ENCODE peak calls at places on chromosomes 12 and 14, in six cellular contexts. U is anterior cingulate cortex; W is RPMI8226; A is stimulated activated CD8-positive, alpha-beta memory T cell treated with anti-CD3 and anti-CD28 coated beads, Interleukin-2, amount 100 ng/mL, for 1 hour; X is HFFc6; R is NCI-H2029. T is an unnamed sample.
A peak's percentile ranks its signal among the peaks of the same experiment; 100 is the strongest.

GRCh38 chr12:43551271-43551970 is 582 bp downstream of the ADAMTS20 start:
- DNase-seq in U (no peak), W (no peak), X (no peak), R (no peak), A (no peak), T (no peak)

GRCh38 chr12:63416788-63417187 is 251.5 kb downstream of the DPY19L2 start:
- DNase-seq in U (no peak), R (no peak), X (no peak), A (no peak), W (no peak), T (no peak)

GRCh38 chr12:59649203-59649602 is 53.4 kb downstream of the SLC16A7 start:
- DNase-seq in R (no peak), U (no peak), W (no peak), X (peak; percentile 24), A (no peak), T (no peak)

GRCh38 chr14:77965050-77965449 is 165.1 kb downstream of the ADCK1 start:
- DNase-seq in W (no peak), U (no peak), X (no peak), R (no peak), A (no peak), T (no peak)

GRCh38 chr12:113462117-113462774 is 9.4 kb downstream of the LHX5 start:
- DNase-seq in X (peak; percentile 65), R (peak; percentile 68), W (peak; percentile 79), A (peak; percentile 20), U (peak; percentile 44), T (peak; percentile 42)

GRCh38 chr14:104701383-104702076 is 12.1 kb downstream of the INF2 start:
- DNase-seq in W (no peak), X (no peak), U (no peak), R (no peak), A (no peak), T (no peak)

GRCh38 chr12:26798013-26798412 is 35.0 kb downstream of the ITPR2 start:
- DNase-seq in W (peak; percentile 76), X (peak; percentile 4), R (no peak), A (no peak), U (no peak), T (no peak)

GRCh38 chr12:115354476-115354890 is 670.5 kb upstream of the TBX3 start:
- DNase-seq in R (no peak), U (no peak), W (no peak), X (no peak), A (no peak), T (no peak)

GRCh38 chr12:991350-992278 is 591 bp downstream of the ERC1 start:
- DNase-seq in X (no peak), A (no peak), R (no peak), W (no peak), U (peak; percentile 70), T (peak; percentile 16)

GRCh38 chr12:32116897-32117296 is 10.2 kb downstream of the BICD1 start:
- DNase-seq in W (no peak), R (no peak), U (no peak), A (no peak), X (peak; percentile 54), T (no peak)

GRCh38 chr12:121812320-121812871 is 8.6 kb downstream of the SETD1B start:
- DNase-seq in U (peak; percentile 68), A (no peak), W (peak; percentile 20), R (peak; percentile 71), X (peak; percentile 59), T (no peak)

GRCh38 chr14:39368261-39368959 is 63.8 kb downstream of the FBXO33 start:
- DNase-seq in U (peak; percentile 56), X (peak; percentile 71), A (no peak), R (peak; percentile 10), W (peak; percentile 14), T (peak; percentile 69)

GRCh38 chr12:100127766-100128508 is 14.7 kb downstream of the BLTP3B start:
- DNase-seq in X (peak; percentile 33), U (no peak), R (no peak), W (no peak), A (no peak), T (no peak)

GRCh38 chr12:29309320-29309902 is 71.6 kb downstream of the ERGIC2 start:
- DNase-seq in X (peak; percentile 17), R (no peak), W (no peak), A (no peak), U (no peak), T (no peak)

GRCh38 chr14:102691763-102692162 is 85.5 kb upstream of the TRAF3 start:
- DNase-seq in X (no peak), R (no peak), U (no peak), A (no peak), W (no peak), T (no peak)

GRCh38 chr12:6141048-6141447 is 16.6 kb upstream of the VWF start:
- DNase-seq in X (no peak), W (no peak), A (no peak), U (no peak), R (no peak), T (peak; percentile 61)

GRCh38 chr12:17134315-17134714 is 528.4 kb upstream of the LMO3 start:
- DNase-seq in R (no peak), A (no peak), X (no peak), U (no peak), W (no peak), T (no peak)

GRCh38 chr14:54610051-54610977 is 43.4 kb downstream of the SAMD4A start:
- DNase-seq in A (no peak), U (no peak), X (peak; percentile 62), R (no peak), W (no peak), T (no peak)

GRCh38 chr14:80055912-80056801 is 155.1 kb downstream of the DIO2 start:
- DNase-seq in R (no peak), A (no peak), W (peak; percentile 19), X (peak; percentile 57), U (peak; percentile 39), T (peak; percentile 64)

GRCh38 chr12:19177754-19178153 is 48.2 kb downstream of the PLEKHA5 start:
- DNase-seq in X (peak; percentile 38), W (no peak), A (no peak), R (no peak), U (no peak), T (no peak)

GRCh38 chr14:49461529-49462401 is 124.4 kb downstream of the RPS29 start:
- DNase-seq in X (peak; percentile 68), W (peak; percentile 73), R (peak; percentile 68), U (no peak), A (peak; percentile 10), T (peak; percentile 39)

GRCh38 chr14:37697489-37698121 is 102.2 kb downstream of the TTC6 start:
- DNase-seq in U (no peak), A (no peak), R (no peak), W (no peak), X (peak; percentile 74), T (no peak)

GRCh38 chr12:31574803-31575573 is 15.9 kb downstream of the DENND5B start:
- DNase-seq in R (no peak), W (no peak), A (no peak), U (no peak), X (no peak), T (no peak)

GRCh38 chr12:103801709-103802585 is 39.1 kb downstream of the NT5DC3 start:
- DNase-seq in U (no peak), A (no peak), R (no peak), W (no peak), X (peak; percentile 17), T (no peak)